ENCODE peak calls at places on chromosomes 7 and 10, in seven cellular contexts. A, X, G, W, U, V and J are unnamed samples.
A peak's percentile ranks its signal among the peaks of the same experiment; 100 is the strongest.

GRCh38 chr10:95260909-95261552 is 29.8 kb downstream of the PDLIM1 start:
- DNase-seq in X (peak; percentile 46), U (peak; percentile 41), V (peak; percentile 52), W (no peak), A (no peak), G (no peak), J (peak; percentile 63)

GRCh38 chr10:30359373-30360206 is 10.5 kb upstream of the MTPAP start:
- DNase-seq in A (peak; percentile 77), V (peak; percentile 60), W (peak; percentile 81), G (peak; percentile 71), X (peak; percentile 56), U (peak; percentile 69), J (no peak)

GRCh38 chr7:51054231-51054630 is 262.4 kb downstream of the COBL start:
- DNase-seq in X (no peak), A (no peak), U (no peak), W (no peak), G (no peak), V (no peak), J (no peak)

GRCh38 chr10:87090779-87091178 is 3.9 kb downstream of the GLUD1 start:
- DNase-seq in W (no peak), X (no peak), A (no peak), U (no peak), V (peak; percentile 10), G (no peak), J (no peak)

GRCh38 chr10:55063817-55064216 is 262.8 kb upstream of the PCDH15 start:
- DNase-seq in V (peak; percentile 6), A (no peak), W (no peak), X (peak; percentile 45), U (no peak), G (no peak), J (no peak)

GRCh38 chr10:50540069-50540825 is 83.5 kb downstream of the SGMS1 start:
- DNase-seq in X (peak; percentile 38), U (no peak), A (no peak), V (no peak), W (no peak), G (no peak), J (no peak)

GRCh38 chr7:122059516-122059915 is 84.5 kb downstream of the AASS start:
- DNase-seq in G (no peak), A (no peak), U (no peak), X (no peak), V (no peak), W (no peak), J (no peak)

GRCh38 chr10:50063100-50063499 is 4.7 kb upstream of the WASHC2A start:
- DNase-seq in A (no peak), V (no peak), G (no peak), U (no peak), W (no peak), X (no peak), J (no peak)

GRCh38 chr10:115171392-115171960 is 78.3 kb downstream of the ATRNL1 start:
- DNase-seq in W (no peak), A (no peak), X (peak; percentile 28), U (no peak), G (no peak), V (peak; percentile 19), J (no peak)

GRCh38 chr7:134710854-134711624 is 64.4 kb downstream of the BPGM start:
- DNase-seq in W (no peak), U (peak; percentile 69), A (no peak), V (no peak), G (no peak), X (peak; percentile 10), J (no peak)

GRCh38 chr7:51344406-51344805 is 27.8 kb upstream of the COBL start:
- DNase-seq in W (peak; percentile 27), G (no peak), V (no peak), U (no peak), A (peak; percentile 86), X (peak; percentile 64), J (no peak)

GRCh38 chr7:2689951-2690705 is 2.1 kb downstream of the AMZ1 start:
- DNase-seq in V (peak; percentile 57), A (no peak), U (no peak), G (no peak), W (no peak), X (no peak), J (no peak)

GRCh38 chr7:130143986-130144618 is 61.1 kb downstream of the TMEM209 start:
- DNase-seq in X (no peak), U (no peak), G (no peak), V (no peak), W (peak; percentile 75), A (no peak), J (no peak)

GRCh38 chr7:44733708-44734481 is 14.8 kb upstream of the ZMIZ2 start:
- DNase-seq in V (peak; percentile 58), X (peak; percentile 82), A (no peak), U (peak; percentile 79), G (no peak), W (no peak), J (no peak)

GRCh38 chr10:89431977-89432376 is 17.6 kb downstream of the IFIT5 start:
- DNase-seq in V (peak; percentile 79), W (peak; percentile 10), X (peak; percentile 89), A (no peak), G (no peak), U (no peak), J (no peak)

GRCh38 chr7:75650671-75651070 is 88.1 kb downstream of the HIP1 start:
- DNase-seq in A (peak; percentile 14), W (no peak), U (no peak), V (no peak), G (peak; percentile 56), X (no peak), J (no peak)

GRCh38 chr10:110735620-110736027 is 91.5 kb downstream of the RBM20 start:
- DNase-seq in U (no peak), A (no peak), X (no peak), W (peak; percentile 74), V (no peak), G (no peak), J (no peak)

GRCh38 chr10:35722226-35722625 is 80.1 kb upstream of the FZD8 start:
- DNase-seq in U (no peak), X (no peak), A (no peak), W (no peak), G (no peak), V (peak; percentile 27), J (no peak)

GRCh38 chr10:95447733-95448132 is 113.4 kb downstream of the SORBS1 start:
- DNase-seq in V (peak; percentile 82), G (no peak), W (no peak), U (no peak), X (no peak), A (no peak), J (no peak)

DNA sequence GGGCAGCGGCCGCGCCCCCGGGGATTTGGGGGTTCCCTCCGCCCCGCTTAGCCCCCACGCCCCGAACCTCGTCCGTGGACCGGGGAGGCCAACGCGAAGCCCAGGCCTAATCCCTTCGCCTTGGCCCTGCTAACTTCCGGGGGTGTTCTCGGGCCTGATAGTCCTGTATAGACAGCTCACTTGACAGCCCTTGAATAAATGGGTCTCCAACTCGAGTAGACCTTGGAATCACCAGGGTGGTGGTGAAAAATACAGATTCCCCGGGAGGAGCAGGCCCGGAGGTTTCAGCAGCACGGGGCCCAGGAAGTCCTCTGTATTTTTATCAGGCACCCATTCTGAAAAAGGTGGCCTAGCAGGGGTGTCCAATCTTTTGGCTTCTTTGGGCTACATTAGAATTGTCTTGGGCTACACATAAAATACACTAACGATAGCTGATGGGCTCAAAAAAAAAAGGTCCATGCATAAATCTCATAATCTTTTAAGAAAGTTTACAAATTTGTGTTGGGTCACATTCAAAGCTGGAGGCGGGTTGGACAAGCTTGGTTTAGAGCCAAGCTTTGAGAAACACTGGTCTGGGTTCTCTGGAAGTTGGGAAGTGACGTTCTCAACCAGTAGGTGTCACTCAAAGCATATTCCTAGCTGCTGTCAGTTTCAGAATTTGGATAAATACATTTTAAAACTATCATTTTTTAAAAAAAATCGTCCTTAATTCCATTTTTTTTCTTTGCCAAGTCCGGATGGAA is 221.7 kb downstream of the PHTF2 start:
- DNase-seq in A (peak; percentile 67), V (peak; percentile 89), X (peak; percentile 76), U (peak; percentile 58), G (no peak), W (peak; percentile 51), J (peak; percentile 61)
- H3K4me3 ChIP-seq in A (peak overlapping the region; percentile 61), V (peak overlapping the region; percentile 55), X (peak overlapping the region; percentile 66), U (peak overlapping the region; percentile 56), G (peak overlapping the region; percentile 63), W (no peak overlapping the region), J (peak overlapping the region; percentile 64)

GRCh38 chr10:6473901-6474370 is 106.1 kb downstream of the PRKCQ start:
- DNase-seq in X (no peak), G (no peak), U (no peak), V (no peak), A (no peak), W (no peak), J (no peak)

GRCh38 chr10:6476989-6477388 is 103.1 kb downstream of the PRKCQ start:
- DNase-seq in G (no peak), X (no peak), U (no peak), V (no peak), A (no peak), W (no peak), J (no peak)

GRCh38 chr10:6469661-6470060 is 110.4 kb downstream of the PRKCQ start:
- DNase-seq in W (no peak), U (no peak), V (no peak), A (no peak), G (no peak), X (no peak), J (no peak)

GRCh38 chr10:6470894-6471618 is 109.0 kb downstream of the PRKCQ start:
- DNase-seq in A (no peak), G (no peak), V (no peak), W (no peak), U (no peak), X (no peak), J (no peak)

GRCh38 chr10:6473430-6473829 is 106.6 kb downstream of the PRKCQ start:
- DNase-seq in U (no peak), G (no peak), A (no peak), X (no peak), W (no peak), V (no peak), J (no peak)
- H3K4me3 ChIP-seq in U (no peak overlapping the region), G (no peak overlapping the region), A (no peak overlapping the region), X (no peak overlapping the region), W (no peak overlapping the region), V (no peak overlapping the region), J (no peak overlapping the region)

GRCh38 chr10:125151170-125151823 is 9.1 kb downstream of the CTBP2 start:
- DNase-seq in G (peak; percentile 51), W (no peak), V (no peak), A (no peak), U (no peak), X (no peak), J (no peak)
- H3K4me3 ChIP-seq in G (peak overlapping the region; percentile 46), W (no peak overlapping the region), V (no peak overlapping the region), A (peak overlapping the region; percentile 49), U (no peak overlapping the region), X (no peak overlapping the region), J (no peak overlapping the region)

GRCh38 chr7:47724335-47724982 is 142.5 kb upstream of the TNS3 start:
- DNase-seq in G (no peak), V (peak; percentile 72), X (peak; percentile 66), A (no peak), U (peak; percentile 75), W (peak; percentile 83), J (peak; percentile 54)

GRCh38 chr7:47722126-47722525 is 140.2 kb upstream of the TNS3 start:
- DNase-seq in A (no peak), G (no peak), X (no peak), V (no peak), W (no peak), U (no peak), J (no peak)

GRCh38 chr7:47730135-47730534 is 148.2 kb upstream of the TNS3 start:
- DNase-seq in A (no peak), G (no peak), X (no peak), V (peak; percentile 36), W (no peak), U (no peak), J (no peak)

GRCh38 chr7:47725031-47725780 is 143.3 kb upstream of the TNS3 start:
- DNase-seq in X (peak; percentile 62), V (no peak), G (no peak), U (no peak), W (peak; percentile 47), A (no peak), J (no peak)

GRCh38 chr7:47726047-47726726 is 144.3 kb upstream of the TNS3 start:
- DNase-seq in G (no peak), W (no peak), U (no peak), X (no peak), A (no peak), V (no peak), J (no peak)
- H3K4me3 ChIP-seq in G (no peak overlapping the region), W (no peak overlapping the region), U (no peak overlapping the region), X (no peak overlapping the region), A (no peak overlapping the region), V (no peak overlapping the region), J (no peak overlapping the region)